ENCODE peak calls at places on chromosomes 12 and 14, in five cellular contexts. One of them, this sample, is unnamed.

GRCh38 chr12:56293785-56294184 is 6.3 kb downstream of the CS start:
- DNase-seq in stimulated activated CD4-positive, alpha-beta T cell treated with anti-CD3 and anti-CD28 coated beads, Interleukin-1b, Interleukin-23, amount 100 ng/mL, for 24 hours: no peak
- DNase-seq in activated T-cell treated with anti-CD3 and anti-CD28 coated beads for 1 hour: no peak
- DNase-seq in neural progenitor cell: no peak
- DNase-seq in cardiac muscle cell: no peak
- DNase-seq in this sample: no peak

GRCh38 chr12:26725517-26725916 is 107.5 kb downstream of the ITPR2 start:
- DNase-seq in neural progenitor cell: no peak
- DNase-seq in stimulated activated CD4-positive, alpha-beta T cell treated with anti-CD3 and anti-CD28 coated beads, Interleukin-1b, Interleukin-23, amount 100 ng/mL, for 24 hours: no peak
- DNase-seq in cardiac muscle cell: no peak
- DNase-seq in activated T-cell treated with anti-CD3 and anti-CD28 coated beads for 1 hour: no peak
- DNase-seq in this sample: no peak

GRCh38 chr12:80752464-80752863 is 35.8 kb downstream of the MYF5 start:
- DNase-seq in activated T-cell treated with anti-CD3 and anti-CD28 coated beads for 1 hour: no peak
- DNase-seq in cardiac muscle cell: no peak
- DNase-seq in neural progenitor cell: no peak
- DNase-seq in stimulated activated CD4-positive, alpha-beta T cell treated with anti-CD3 and anti-CD28 coated beads, Interleukin-1b, Interleukin-23, amount 100 ng/mL, for 24 hours: no peak
- DNase-seq in this sample: no peak

GRCh38 chr14:100294213-100294962 is 11.9 kb downstream of the SLC25A29 start:
- DNase-seq in stimulated activated CD4-positive, alpha-beta T cell treated with anti-CD3 and anti-CD28 coated beads, Interleukin-1b, Interleukin-23, amount 100 ng/mL, for 24 hours: no peak
- DNase-seq in activated T-cell treated with anti-CD3 and anti-CD28 coated beads for 1 hour: no peak
- DNase-seq in cardiac muscle cell: no peak
- DNase-seq in neural progenitor cell: no peak
- DNase-seq in this sample: no peak

GRCh38 chr14:68598621-68599447 is 194.0 kb downstream of the ZFP36L1 start:
- DNase-seq in activated T-cell treated with anti-CD3 and anti-CD28 coated beads for 1 hour: no peak
- DNase-seq in stimulated activated CD4-positive, alpha-beta T cell treated with anti-CD3 and anti-CD28 coated beads, Interleukin-1b, Interleukin-23, amount 100 ng/mL, for 24 hours: no peak
- DNase-seq in cardiac muscle cell: no peak
- DNase-seq in neural progenitor cell: no peak
- DNase-seq in this sample: no peak

GRCh38 chr12:65685514-65685913 is 138.8 kb upstream of the HMGA2 start:
- DNase-seq in stimulated activated CD4-positive, alpha-beta T cell treated with anti-CD3 and anti-CD28 coated beads, Interleukin-1b, Interleukin-23, amount 100 ng/mL, for 24 hours: no peak
- DNase-seq in neural progenitor cell: no peak
- DNase-seq in activated T-cell treated with anti-CD3 and anti-CD28 coated beads for 1 hour: no peak
- DNase-seq in cardiac muscle cell: peak; percentile 43
- DNase-seq in this sample: no peak

GRCh38 chr12:7180685-7181084 is 8.8 kb upstream of the PEX5 start:
- DNase-seq in stimulated activated CD4-positive, alpha-beta T cell treated with anti-CD3 and anti-CD28 coated beads, Interleukin-1b, Interleukin-23, amount 100 ng/mL, for 24 hours: no peak
- DNase-seq in neural progenitor cell: no peak
- DNase-seq in activated T-cell treated with anti-CD3 and anti-CD28 coated beads for 1 hour: no peak
- DNase-seq in cardiac muscle cell: no peak
- DNase-seq in this sample: no peak

GRCh38 chr12:21940972-21941521 is at the start of gene ABCC9:
- DNase-seq in cardiac muscle cell: peak; percentile 60
- DNase-seq in activated T-cell treated with anti-CD3 and anti-CD28 coated beads for 1 hour: no peak
- DNase-seq in neural progenitor cell: peak; percentile 72
- DNase-seq in stimulated activated CD4-positive, alpha-beta T cell treated with anti-CD3 and anti-CD28 coated beads, Interleukin-1b, Interleukin-23, amount 100 ng/mL, for 24 hours: no peak
- DNase-seq in this sample: peak; percentile 69

GRCh38 chr12:120853188-120853587 is 51.0 kb downstream of the SPPL3 start:
- DNase-seq in neural progenitor cell: no peak
- DNase-seq in activated T-cell treated with anti-CD3 and anti-CD28 coated beads for 1 hour: no peak
- DNase-seq in stimulated activated CD4-positive, alpha-beta T cell treated with anti-CD3 and anti-CD28 coated beads, Interleukin-1b, Interleukin-23, amount 100 ng/mL, for 24 hours: no peak
- DNase-seq in cardiac muscle cell: no peak
- DNase-seq in this sample: no peak

GRCh38 chr12:82688035-82688501 is 1.4 kb downstream of the TMTC2 start:
- DNase-seq in activated T-cell treated with anti-CD3 and anti-CD28 coated beads for 1 hour: no peak
- DNase-seq in neural progenitor cell: peak; percentile 38
- DNase-seq in stimulated activated CD4-positive, alpha-beta T cell treated with anti-CD3 and anti-CD28 coated beads, Interleukin-1b, Interleukin-23, amount 100 ng/mL, for 24 hours: no peak
- DNase-seq in cardiac muscle cell: no peak
- DNase-seq in this sample: no peak

GRCh38 chr12:62720661-62721330 is 214.2 kb downstream of the PPM1H start:
- DNase-seq in stimulated activated CD4-positive, alpha-beta T cell treated with anti-CD3 and anti-CD28 coated beads, Interleukin-1b, Interleukin-23, amount 100 ng/mL, for 24 hours: no peak
- DNase-seq in neural progenitor cell: no peak
- DNase-seq in activated T-cell treated with anti-CD3 and anti-CD28 coated beads for 1 hour: no peak
- DNase-seq in cardiac muscle cell: no peak
- DNase-seq in this sample: no peak

This sample was measured in H9.